ENCODE peak calls at places on chromosomes 1 and 21, in eight cellular contexts. V is AG10803, I is tibial nerve, E is mammary epithelial cell, Y is MM.1S, F is tibial artery, G is upper lobe of right lung, D is fibroblast of mammary gland. U is an unnamed sample.

GRCh38 chr1:64505232-64505943 is 35.5 kb downstream of the CACHD1 start:
- DNase-seq in V (no peak), I (no peak), E (no peak), Y (peak; percentile 27), F (no peak), G (peak; percentile 78), D (no peak), U (no peak)

GRCh38 chr1:19140465-19140864 is 69.6 kb downstream of the UBR4 start:
- DNase-seq in V (no peak), I (no peak), E (no peak), Y (no peak), F (no peak), G (no peak), D (no peak), U (no peak)

GRCh38 chr1:207084241-207084640 is 4.4 kb upstream of the C4BPB start:
- DNase-seq in V (peak; percentile 14), I (no peak), E (no peak), Y (no peak), F (no peak), G (no peak), D (no peak), U (no peak)

GRCh38 chr1:151611288-151611790 is 511 bp upstream of the SNX27 start:
- DNase-seq in V (peak; percentile 83), I (no peak), E (peak; percentile 53), Y (no peak), F (no peak), G (no peak), D (peak; percentile 85), U (no peak)

GRCh38 chr1:110211503-110212164 is 1.5 kb downstream of the KCNC4 start:
- DNase-seq in V (no peak), I (no peak), E (peak; percentile 16), Y (no peak), F (no peak), G (no peak), D (no peak), U (no peak)

GRCh38 chr1:173876732-173877131 is 8.6 kb downstream of the ZBTB37 start:
- DNase-seq in V (no peak), I (no peak), E (no peak), Y (no peak), F (no peak), G (no peak), D (no peak), U (no peak)

GRCh38 chr1:212665241-212666115 is 34.2 kb downstream of the BATF3 start:
- DNase-seq in V (peak; percentile 78), I (peak; percentile 50), E (peak; percentile 56), Y (peak; percentile 77), F (peak; percentile 89), G (peak; percentile 93), D (peak; percentile 62), U (peak; percentile 88)

GRCh38 chr1:111556318-111557037 is 53.0 kb upstream of the ADORA3 start:
- DNase-seq in V (no peak), I (no peak), E (no peak), Y (no peak), F (no peak), G (no peak), D (no peak), U (peak; percentile 15)

GRCh38 chr1:34865981-34866761 is 6.6 kb upstream of the SMIM12 start:
- DNase-seq in V (peak; percentile 57), I (peak; percentile 76), E (peak; percentile 48), Y (peak; percentile 86), F (peak; percentile 88), G (peak; percentile 95), D (peak; percentile 64), U (peak; percentile 93)

GRCh38 chr1:235207202-235207565 is 46.1 kb upstream of the RBM34 start:
- DNase-seq in V (no peak), I (no peak), E (peak; percentile 66), Y (peak; percentile 60), F (no peak), G (no peak), D (no peak), U (peak; percentile 5)

GRCh38 chr1:32516402-32516801 is 22.8 kb upstream of the ZBTB8A start:
- DNase-seq in V (no peak), I (no peak), E (no peak), Y (no peak), F (peak; percentile 10), G (no peak), D (no peak), U (no peak)

GRCh38 chr1:224430511-224431113 is 4.0 kb downstream of the WDR26 start:
- DNase-seq in V (peak; percentile 72), I (no peak), E (peak; percentile 62), Y (peak; percentile 65), F (no peak), G (no peak), D (peak; percentile 75), U (peak; percentile 58)

DNA sequence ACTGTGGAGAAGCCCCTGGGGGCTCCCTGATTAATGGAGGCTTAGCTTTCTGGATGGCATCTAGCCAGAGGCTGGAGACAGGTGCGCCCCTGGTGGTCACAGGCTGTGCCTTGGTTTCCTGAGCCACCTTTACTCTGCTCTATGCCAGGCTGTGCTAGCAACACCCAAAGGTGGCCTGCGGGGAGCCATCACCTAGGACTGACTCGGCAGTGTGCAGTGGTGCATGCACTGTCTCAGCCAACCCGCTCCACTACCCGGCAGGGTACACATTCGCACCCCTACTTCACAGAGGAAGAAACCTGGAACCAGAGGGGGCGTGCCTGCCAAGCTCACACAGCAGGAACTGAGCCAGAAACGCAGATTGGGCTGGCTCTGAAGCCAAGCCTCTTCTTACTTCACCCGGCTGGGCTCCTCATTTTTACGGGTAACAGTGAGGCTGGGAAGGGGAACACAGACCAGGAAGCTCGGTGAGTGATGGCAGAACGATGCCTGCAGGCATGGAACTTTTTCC is 24.8 kb downstream of the PCSK9 start:
- DNase-seq in V (peak; percentile 8), I (no peak), E (no peak), Y (peak; percentile 9), F (no peak), G (peak; percentile 55), D (no peak), U (peak; percentile 28)
- TF ChIP-seq CTCF in V (no peak), I (no peak), E (no peak), Y (peak; percentile 44), F (no peak), G (no peak), D (no peak), U (peak; percentile 61)

GRCh38 chr1:26278303-26278702 is 1.6 kb upstream of the SH3BGRL3 start:
- DNase-seq in V (peak; percentile 82), I (peak; percentile 43), E (peak; percentile 98), Y (no peak), F (peak; percentile 91), G (no peak), D (peak; percentile 82), U (no peak)
- H3K4me3 ChIP-seq in V (no peak overlapping the region), I (no peak overlapping the region), E (no peak overlapping the region), Y (no peak overlapping the region), F (no peak overlapping the region), G (no peak overlapping the region), D (no peak overlapping the region), U (no peak overlapping the region)

GRCh38 chr21:39911286-39911685 is 44.0 kb downstream of the PCP4 start:
- DNase-seq in V (no peak), I (no peak), E (no peak), Y (peak; percentile 61), F (no peak), G (no peak), D (no peak), U (no peak)
- TF ChIP-seq CTCF in V (no peak), I (no peak), E (no peak), Y (peak; percentile 68), F (no peak), G (no peak), D (no peak), U (no peak)

GRCh38 chr1:41811051-41811795 is 107.5 kb downstream of the HIVEP3 start:
- DNase-seq in V (peak; percentile 28), I (no peak), E (no peak), Y (no peak), F (no peak), G (no peak), D (peak; percentile 58), U (peak; percentile 50)
- H3K4me3 ChIP-seq in V (no peak overlapping the region), I (no peak overlapping the region), E (no peak overlapping the region), Y (no peak overlapping the region), F (no peak overlapping the region), G (no peak overlapping the region), D (no peak overlapping the region), U (no peak overlapping the region)

GRCh38 chr1:42777860-42778259 is 6.9 kb upstream of the TMEM269 start:
- DNase-seq in V (peak; percentile 48), I (no peak), E (no peak), Y (peak; percentile 24), F (no peak), G (no peak), D (peak; percentile 56), U (peak; percentile 42)
- TF ChIP-seq CTCF in V (peak; percentile 94), I (peak; percentile 61), E (peak; percentile 77), Y (peak; percentile 67), F (peak; percentile 51), G (peak; percentile 54), D (peak; percentile 83), U (peak; percentile 64)

DNA sequence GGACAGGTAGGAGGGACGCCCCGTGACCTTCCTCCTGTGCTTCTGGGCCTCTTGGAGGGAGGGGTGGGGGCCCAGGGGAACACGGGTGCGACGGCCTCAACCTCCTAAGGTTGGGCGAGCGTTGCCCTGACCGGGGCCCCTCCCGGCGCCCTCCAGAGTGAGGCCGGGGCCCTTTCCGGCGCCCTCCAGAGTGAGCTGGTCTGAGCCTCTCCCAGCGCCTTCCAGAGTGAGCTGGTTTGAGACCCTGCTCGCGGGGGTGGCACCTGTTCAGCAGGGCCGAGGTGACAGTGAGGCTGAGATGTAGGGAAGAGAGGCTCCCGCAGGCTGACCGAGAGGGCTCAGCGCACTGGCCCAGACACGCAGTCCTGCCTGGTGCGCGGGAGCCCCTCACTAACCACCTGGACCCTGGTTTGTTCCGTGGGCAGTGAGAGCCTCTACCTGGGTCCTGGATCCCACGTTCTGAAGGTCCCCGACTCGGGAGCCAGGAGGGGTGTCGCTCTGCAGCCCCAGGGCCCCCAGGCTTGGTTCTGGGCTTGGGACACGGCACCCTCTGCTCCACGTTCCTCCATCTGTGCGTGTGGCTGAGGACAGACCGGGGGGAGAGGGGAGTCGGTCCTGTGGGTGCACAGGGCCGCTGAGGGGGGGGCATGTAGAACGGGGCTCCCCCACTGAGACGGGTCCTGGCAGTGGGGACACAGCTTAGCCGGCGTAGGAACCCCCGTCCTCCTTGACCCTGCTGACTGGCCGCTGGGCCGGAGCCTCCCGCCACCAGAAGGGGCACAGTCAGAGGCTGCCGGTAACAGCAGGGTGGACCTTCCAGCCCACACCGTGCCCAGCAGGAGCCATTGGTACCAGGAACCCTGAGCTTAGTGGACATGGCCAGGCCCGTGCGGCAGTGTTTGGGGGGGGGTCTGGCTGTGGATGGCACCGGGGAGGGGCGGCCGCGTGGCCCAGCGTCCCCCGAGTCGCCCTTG is 1.5 kb downstream of the COL6A1 start:
- DNase-seq in V (no peak), I (no peak), E (no peak), Y (no peak), F (peak; percentile 71), G (peak; percentile 65), D (no peak), U (no peak)
- H3K4me3 ChIP-seq in V (peak overlapping the region; percentile 96), I (peak overlapping the region; percentile 63), E (no peak overlapping the region), Y (no peak overlapping the region), F (peak overlapping the region; percentile 97), G (peak overlapping the region; percentile 71), D (peak overlapping the region; percentile 80), U (no peak overlapping the region)

DNA sequence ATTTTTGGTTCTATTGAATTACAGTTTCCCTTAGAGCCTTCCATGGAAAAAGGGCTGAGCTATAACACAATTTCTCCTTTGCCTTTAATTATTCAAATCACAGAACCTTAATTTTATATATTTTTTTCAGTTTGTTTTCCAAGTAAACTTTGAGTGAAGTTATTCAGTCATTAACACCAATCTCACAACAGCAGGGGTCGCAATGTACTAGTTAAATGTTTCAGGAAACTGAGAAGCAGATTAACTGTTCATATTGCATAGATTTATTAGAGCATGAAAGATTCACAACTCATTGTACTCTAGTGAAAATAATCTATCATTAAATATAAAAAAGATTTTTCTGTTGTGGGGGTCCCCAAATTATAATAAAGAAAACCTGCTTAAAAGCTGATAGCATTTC is 64.1 kb downstream of the KIFAP3 start:
- DNase-seq in V (peak; percentile 72), I (no peak), E (no peak), Y (peak; percentile 65), F (no peak), G (no peak), D (peak; percentile 78), U (peak; percentile 56)
- TF ChIP-seq CTCF in V (peak; percentile 68), I (peak; percentile 24), E (peak; percentile 6), Y (peak; percentile 52), F (peak; percentile 55), G (peak; percentile 41), D (peak; percentile 57), U (peak; percentile 19)